ENCODE peak calls at places on chromosomes 12 and 14, in six cellular contexts. C is tibial nerve; Z is neural progenitor cell; Y is mesenchymal stem cell; P is CD8-positive, alpha-beta T cell; F is cardiac muscle cell. Q is an unnamed sample. For H3K27me3, the result is how much of the 10 kb centered on the place peaks cover.

GRCh38 chr12:107352347-107353081 is 259.2 kb upstream of the CRY1 start:
- DNase-seq in Z (no peak), C (peak), Y (no peak), F (no peak), P (no peak), Q (no peak)

GRCh38 chr12:79874665-79875064 is 60.2 kb downstream of the PPP1R12A start:
- DNase-seq in P (no peak), C (no peak), Z (peak), F (no peak), Y (no peak), Q (no peak)

GRCh38 chr14:26173581-26173980 is 424.3 kb downstream of the NOVA1 start:
- DNase-seq in Y (peak), P (no peak), C (no peak), F (no peak), Z (no peak), Q (no peak)

GRCh38 chr12:21989819-21990412 is 48.7 kb upstream of the ABCC9 start:
- DNase-seq in Y (peak), F (peak), C (peak), P (no peak), Z (no peak), Q (no peak)

GRCh38 chr14:77638738-77639137 is 22.3 kb upstream of the SPTLC2 start:
- DNase-seq in P (no peak), C (no peak), Y (peak), F (peak), Z (no peak), Q (no peak)

GRCh38 chr14:29821665-29822429 is 105.8 kb downstream of the PRKD1 start:
- DNase-seq in F (peak), Y (peak), C (no peak), Z (no peak), P (no peak), Q (no peak)

GRCh38 chr14:96804821-96805374 is 7.7 kb downstream of the VRK1 start:
- DNase-seq in F (peak), Z (no peak), P (no peak), C (no peak), Y (no peak), Q (peak)

GRCh38 chr14:98695809-98696208 is 576.2 kb downstream of the BCL11B start:
- DNase-seq in Z (no peak), C (no peak), P (no peak), Y (no peak), F (no peak), Q (no peak)

GRCh38 chr14:51401272-51401671 is 161.2 kb downstream of the TMX1 start:
- DNase-seq in Z (no peak), P (no peak), F (peak), C (peak), Y (peak), Q (no peak)

GRCh38 chr12:124680863-124681778 is 113.7 kb upstream of the NCOR2 start:
- DNase-seq in F (peak), P (no peak), Z (peak), Y (peak), C (peak), Q (peak)

GRCh38 chr12:124817076-124818000 is 46.3 kb downstream of the SCARB1 start:
- DNase-seq in C (no peak), Z (no peak), Y (no peak), F (no peak), P (no peak), Q (no peak)

GRCh38 chr14:88029500-88029899 is 24.6 kb downstream of the GPR65 start:
- DNase-seq in P (no peak), C (no peak), F (no peak), Y (no peak), Z (no peak), Q (no peak)

GRCh38 chr12:90951418-90952110 is 3.4 kb downstream of the CCER1 start:
- DNase-seq in Z (no peak), P (no peak), F (no peak), C (no peak), Y (no peak), Q (no peak)

GRCh38 chr12:76158518-76159321 is 74.2 kb upstream of the NAP1L1 start:
- DNase-seq in Y (peak), Z (peak), C (peak), P (peak), F (peak), Q (peak)

GRCh38 chr12:22409071-22409951 is 74.8 kb upstream of the ST8SIA1 start:
- DNase-seq in P (peak), F (no peak), C (no peak), Z (no peak), Y (no peak), Q (peak)

GRCh38 chr14:95431199-95432145 is 85.0 kb downstream of the SYNE3 start:
- DNase-seq in Z (peak), Y (peak), C (no peak), P (no peak), F (peak), Q (peak)

GRCh38 chr14:86796221-86797074 is 1196.5 kb downstream of the GALC start:
- DNase-seq in F (peak), P (no peak), Z (no peak), C (no peak), Y (peak), Q (no peak)

GRCh38 chr14:98974113-98974512 is 297.9 kb downstream of the BCL11B start:
- DNase-seq in Z (no peak), F (no peak), C (no peak), Y (no peak), P (no peak), Q (no peak)

DNA sequence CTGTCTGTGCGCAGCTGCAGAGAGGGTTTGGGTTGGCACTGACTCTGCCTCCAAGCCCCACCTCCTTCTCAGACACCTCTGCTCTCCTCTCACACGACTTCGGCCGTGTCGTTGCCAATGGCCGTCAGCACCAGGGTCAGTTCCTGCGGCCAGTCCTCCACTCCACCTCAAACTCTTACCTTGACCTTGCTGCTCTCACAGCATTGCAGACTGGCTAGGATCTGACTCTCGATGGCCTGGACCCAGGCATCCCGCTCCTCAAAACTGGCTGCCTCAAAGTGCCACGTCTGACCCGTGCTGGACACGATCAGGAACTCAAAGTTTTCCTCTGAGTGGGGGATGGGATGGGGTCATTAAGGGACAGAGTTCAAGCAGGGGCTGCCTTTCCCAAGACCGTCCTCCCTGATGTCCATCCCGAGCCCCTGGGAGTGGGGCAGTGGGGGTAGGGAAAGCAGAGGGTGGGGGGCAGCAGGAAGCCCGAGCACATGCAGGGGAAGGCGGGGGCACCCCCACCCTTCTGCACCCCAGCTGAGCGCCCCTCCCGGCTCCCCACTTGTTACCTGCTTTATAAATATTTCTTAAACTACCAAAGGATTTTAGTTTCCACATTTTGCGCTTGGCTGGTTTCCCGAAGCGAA is 10.7 kb downstream of the AGAP2 start:
- DNase-seq in Y (no peak), F (no peak), C (no peak), Z (peak), P (no peak), Q (peak)
- H3K4me3 ChIP-seq in Y (no peak), F (no peak), C (no peak), Z (no peak), P (no peak), Q (no peak)

DNA sequence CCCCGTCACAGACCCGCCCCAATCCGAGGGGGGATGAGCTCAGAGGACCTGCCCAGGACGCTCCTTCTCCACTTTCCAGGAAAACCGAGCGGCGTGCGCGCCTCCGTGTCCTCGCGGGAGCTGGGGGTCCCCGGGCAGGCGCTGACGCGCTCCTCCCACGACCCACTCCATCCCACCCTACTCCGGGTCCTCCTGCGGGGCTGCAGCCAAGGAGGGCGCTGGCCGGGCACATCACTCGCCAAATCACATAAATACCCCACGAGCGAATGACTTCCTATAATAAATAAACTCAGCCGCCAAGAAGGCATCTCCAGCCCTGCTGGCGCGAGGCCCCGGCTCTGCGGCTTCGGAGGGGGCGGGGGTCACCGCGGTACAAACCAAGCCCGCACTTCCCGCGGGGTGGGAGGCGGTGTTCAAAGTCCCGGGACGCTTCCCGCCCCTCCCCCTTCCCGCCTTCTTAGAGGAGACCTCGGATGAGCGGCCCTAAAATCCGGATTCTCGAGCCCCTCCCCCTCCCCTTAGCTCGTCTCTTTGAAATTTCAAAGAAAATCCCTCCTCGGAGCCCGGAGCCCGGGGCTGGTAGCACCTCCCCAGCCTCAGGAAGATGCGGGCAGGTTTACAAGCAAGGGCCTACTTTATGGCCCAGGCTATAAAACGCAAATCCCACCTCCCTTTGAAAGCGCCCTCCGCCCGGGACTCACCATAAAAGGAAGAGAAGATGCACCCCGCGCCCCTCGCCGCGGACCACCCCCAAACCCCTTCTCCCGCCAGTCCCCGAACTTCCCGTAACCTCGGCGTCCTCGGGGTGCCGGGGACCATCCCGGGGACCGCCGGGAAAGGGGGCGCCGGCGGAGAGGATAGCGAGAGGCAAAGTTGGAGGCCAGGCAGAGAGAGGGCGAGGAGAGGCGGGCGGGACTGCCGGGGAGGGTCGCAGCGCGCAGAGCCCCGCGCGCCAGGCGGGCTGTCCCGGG is 718 bp upstream of the FZD10 start:
- DNase-seq in F (peak), Z (peak), P (no peak), Y (no peak), C (no peak), Q (no peak)
- H3K27me3 ChIP-seq in F (half or more), Z (half or more), P (under half), Y (half or more), C (under half), Q (under half)

GRCh38 chr14:34723867-34724266 is 9.5 kb upstream of the CFL2 start:
- DNase-seq in Y (no peak), P (no peak), F (no peak), C (no peak), Z (no peak), Q (no peak)
- H3K4me3 ChIP-seq in Y (no peak), P (no peak), F (no peak), C (no peak), Z (no peak), Q (no peak)

GRCh38 chr12:71872999-71873398 is 33.4 kb downstream of the TBC1D15 start:
- DNase-seq in Z (no peak), F (no peak), C (no peak), P (no peak), Y (no peak), Q (no peak)

GRCh38 chr12:71877335-71878121 is 38.0 kb downstream of the TBC1D15 start:
- DNase-seq in F (no peak), Y (no peak), C (no peak), P (no peak), Z (no peak), Q (no peak)

GRCh38 chr12:71878208-71878607 is 38.6 kb downstream of the TBC1D15 start:
- DNase-seq in C (no peak), Z (no peak), P (no peak), F (no peak), Y (no peak), Q (no peak)

GRCh38 chr12:71873821-71874220 is 34.3 kb downstream of the TBC1D15 start:
- DNase-seq in Y (no peak), F (no peak), Z (no peak), P (no peak), C (no peak), Q (no peak)

DNA sequence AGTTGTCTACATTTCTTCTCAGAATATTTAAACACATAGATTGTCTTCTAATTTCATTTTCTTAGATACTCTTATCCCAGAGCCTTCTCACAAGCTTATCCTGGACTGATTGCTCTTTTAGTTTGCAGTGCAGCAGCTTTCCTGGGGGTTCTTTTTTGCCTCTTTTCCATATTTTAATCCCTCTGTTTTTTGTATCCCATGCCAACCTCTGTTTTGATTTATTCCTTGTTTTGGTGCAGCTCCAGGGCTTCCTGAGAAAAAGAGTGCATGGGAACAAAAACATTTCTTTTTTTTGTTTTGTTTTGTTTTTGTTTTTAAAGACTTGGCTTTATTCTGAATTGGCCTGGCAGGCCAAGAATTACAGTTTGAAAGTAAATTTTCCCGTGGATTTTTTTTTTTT is 36.8 kb downstream of the TBC1D15 start:
- DNase-seq in P (no peak), F (no peak), Y (no peak), C (no peak), Z (no peak), Q (no peak)
- H3K27me3 ChIP-seq in P (under half), F (under half), Y (under half), C (under half), Z (under half), Q (under half)

GRCh38 chr14:55411426-55412389 is at the start of gene ATG14:
- DNase-seq in C (peak), F (peak), P (peak), Y (peak), Z (peak), Q (peak)

GRCh38 chr14:55414551-55414950 is 2.9 kb upstream of the ATG14 start:
- DNase-seq in Z (no peak), P (no peak), F (no peak), Y (no peak), C (no peak), Q (no peak)

GRCh38 chr14:55416866-55417265 is 5.2 kb upstream of the ATG14 start:
- DNase-seq in P (peak), Y (peak), Z (peak), F (peak), C (no peak), Q (peak)

GRCh38 chr14:55417955-55418354 is 6.3 kb upstream of the ATG14 start:
- DNase-seq in C (no peak), F (no peak), Z (no peak), Y (no peak), P (no peak), Q (no peak)

GRCh38 chr14:55412686-55413085 is 1.1 kb upstream of the ATG14 start:
- DNase-seq in P (no peak), Z (no peak), C (no peak), F (no peak), Y (no peak), Q (no peak)
- H3K4me3 ChIP-seq in P (no peak), Z (no peak), C (no peak), F (no peak), Y (peak), Q (peak)

GRCh38 chr12:53941187-53941586 is 2.6 kb downstream of the HOXC13 start:
- DNase-seq in F (no peak), Z (no peak), P (no peak), Y (no peak), C (no peak), Q (no peak)
- H3K27me3 ChIP-seq in F (half or more), Z (half or more), P (half or more), Y (half or more), C (under half), Q (under half)

Q was measured in SJCRH30.